ENCODE peak calls at places on chromosomes 3 and 15, in seven cellular contexts. E, T, O, X, N, U and D are unnamed samples.

GRCh38 chr3:185820973-185821758 is 3.7 kb downstream of the IGF2BP2 start:
- DNase-seq in E (no peak), O (no peak), T (no peak), N (no peak), X (peak; percentile 94), U (peak; percentile 34), D (no peak)

GRCh38 chr15:56295433-56295832 is 51.8 kb upstream of the RFX7 start:
- DNase-seq in T (no peak), N (no peak), U (no peak), E (no peak), X (peak; percentile 16), O (no peak), D (no peak)

GRCh38 chr15:87089551-87089950 is 1009.9 kb downstream of the AGBL1 start:
- DNase-seq in U (no peak), O (no peak), E (no peak), T (no peak), N (no peak), X (peak; percentile 62), D (no peak)

GRCh38 chr3:32200991-32201758 is 37.3 kb upstream of the CMTM8 start:
- DNase-seq in X (no peak), T (no peak), E (no peak), N (peak; percentile 44), U (no peak), O (no peak), D (no peak)

GRCh38 chr3:140753865-140754754 is 76.2 kb downstream of the TRIM42 start:
- DNase-seq in E (no peak), T (peak; percentile 73), U (no peak), N (no peak), O (no peak), X (peak; percentile 39), D (no peak)

GRCh38 chr3:187902938-187903337 is 157.7 kb upstream of the BCL6 start:
- DNase-seq in N (no peak), T (peak; percentile 40), X (peak; percentile 37), O (no peak), E (no peak), U (no peak), D (no peak)

GRCh38 chr3:164222200-164222599 is 856.1 kb downstream of the SI start:
- DNase-seq in N (no peak), U (no peak), O (no peak), T (no peak), X (no peak), E (no peak), D (no peak)

GRCh38 chr15:62209821-62210220 is 44.7 kb upstream of the C2CD4B start:
- DNase-seq in O (peak; percentile 76), U (no peak), X (no peak), N (no peak), E (no peak), T (no peak), D (no peak)

GRCh38 chr3:53049987-53050386 is 4.1 kb upstream of the SFMBT1 start:
- DNase-seq in T (no peak), E (no peak), X (no peak), N (no peak), O (no peak), U (no peak), D (no peak)

GRCh38 chr3:156217674-156218352 is 97.4 kb downstream of the KCNAB1 start:
- DNase-seq in N (no peak), X (peak; percentile 23), U (peak; percentile 6), T (no peak), E (no peak), O (no peak), D (no peak)

DNA sequence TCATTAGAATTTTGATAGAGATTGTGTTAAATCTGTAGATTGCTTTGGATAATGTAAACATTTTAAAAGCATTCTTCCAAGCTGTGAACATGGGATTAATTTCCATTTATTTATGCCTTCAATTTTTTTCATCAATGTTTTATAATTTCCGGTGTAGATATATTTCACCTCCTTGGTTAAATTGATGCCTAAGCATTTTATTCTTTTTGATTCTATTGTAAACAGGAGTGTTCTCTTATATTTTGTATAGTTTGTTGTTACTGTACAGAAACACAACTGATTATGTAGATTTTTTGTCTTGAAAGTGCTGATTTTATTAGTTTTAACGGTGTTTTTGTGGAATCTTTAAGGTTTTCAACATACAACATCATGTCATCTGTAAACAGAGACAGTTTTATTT is 355.0 kb downstream of the EDEM1 start:
- DNase-seq in U (no peak), N (no peak), O (no peak), E (no peak), X (no peak), T (no peak), D (no peak)
- H3K9me3 ChIP-seq in U (peaks cover 33% of the 10 kb centered on the region), N (peaks cover 11% of the 10 kb centered on the region), O (peaks cover 33% of the 10 kb centered on the region), E (no peaks in the 10 kb centered on the region), X (peaks cover 29% of the 10 kb centered on the region), T (peaks cover 5% of the 10 kb centered on the region), D (peaks cover 2% of the 10 kb centered on the region)

DNA sequence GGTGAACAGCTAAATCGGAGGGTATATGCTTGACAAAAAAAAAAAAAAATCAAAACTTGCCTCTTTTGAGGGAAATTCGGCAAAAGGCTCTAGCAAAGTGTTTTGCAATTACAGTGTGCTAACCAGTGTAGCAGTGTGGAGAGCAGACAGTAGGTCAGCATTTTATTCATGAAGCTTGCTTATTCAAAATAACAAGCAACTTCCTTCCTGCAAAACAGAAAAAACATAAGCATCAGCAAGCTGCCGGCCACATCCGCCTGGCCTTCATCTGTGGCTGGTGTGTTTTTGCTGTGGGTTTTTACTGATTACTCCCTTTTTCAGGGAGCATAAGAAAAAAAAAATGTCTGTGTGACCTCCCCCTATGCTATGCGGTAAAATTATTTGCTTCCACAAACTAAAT is 434.1 kb downstream of the OCA2 start:
- DNase-seq in X (no peak), U (no peak), E (no peak), N (no peak), O (no peak), T (no peak), D (no peak)
- H3K4me3 ChIP-seq in X (no peak overlapping the region), U (no peak overlapping the region), E (no peak overlapping the region), N (no peak overlapping the region), O (no peak overlapping the region), T (no peak overlapping the region), D (no peak overlapping the region)

DNA sequence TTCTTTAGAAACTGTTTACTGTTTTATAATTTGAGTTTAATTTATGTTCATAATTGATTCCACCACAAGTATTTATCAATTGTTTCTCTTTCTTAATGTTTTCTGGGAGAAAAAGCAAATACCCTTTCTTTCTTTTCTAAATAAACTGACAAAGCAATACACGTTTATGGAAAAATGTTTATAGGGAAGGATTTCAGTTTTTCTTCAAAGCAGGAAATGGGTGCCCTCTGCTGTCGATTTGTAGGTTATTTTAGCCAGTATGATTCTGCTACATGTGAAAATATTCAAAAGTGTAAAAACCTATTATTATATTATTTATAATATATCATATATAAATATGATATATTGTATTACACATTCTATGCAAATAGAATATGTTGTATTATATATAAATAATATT is 921.0 kb upstream of the ROBO1 start:
- DNase-seq in N (no peak), U (peak; percentile 14), X (peak; percentile 57), O (no peak), T (no peak), E (no peak), D (no peak)
- TF ChIP-seq CTCF in N (no peak), U (peak; percentile 59), X (peak; percentile 55), O (peak; percentile 19), T (no peak), E (no peak), D (peak; percentile 57)

GRCh38 chr15:35358824-35359223 is 187.1 kb downstream of the DPH6 start:
- DNase-seq in N (no peak), X (peak; percentile 34), T (no peak), U (no peak), O (no peak), E (no peak), D (no peak)
- H3K9me3 ChIP-seq in N (peaks cover 29% of the 10 kb centered on the region), X (no peaks in the 10 kb centered on the region), T (peaks cover 3% of the 10 kb centered on the region), U (no peaks in the 10 kb centered on the region), O (peaks cover 79% of the 10 kb centered on the region), E (no peaks in the 10 kb centered on the region), D (peaks cover 14% of the 10 kb centered on the region)

GRCh38 chr15:44501768-44502366 is 35.1 kb upstream of the EIF3J start:
- DNase-seq in N (no peak), X (peak; percentile 48), O (no peak), T (peak; percentile 42), E (no peak), U (peak; percentile 19), D (no peak)

GRCh38 chr15:44495562-44495961 is 41.4 kb upstream of the EIF3J start:
- DNase-seq in E (no peak), X (no peak), U (no peak), T (no peak), O (no peak), N (no peak), D (no peak)

DNA sequence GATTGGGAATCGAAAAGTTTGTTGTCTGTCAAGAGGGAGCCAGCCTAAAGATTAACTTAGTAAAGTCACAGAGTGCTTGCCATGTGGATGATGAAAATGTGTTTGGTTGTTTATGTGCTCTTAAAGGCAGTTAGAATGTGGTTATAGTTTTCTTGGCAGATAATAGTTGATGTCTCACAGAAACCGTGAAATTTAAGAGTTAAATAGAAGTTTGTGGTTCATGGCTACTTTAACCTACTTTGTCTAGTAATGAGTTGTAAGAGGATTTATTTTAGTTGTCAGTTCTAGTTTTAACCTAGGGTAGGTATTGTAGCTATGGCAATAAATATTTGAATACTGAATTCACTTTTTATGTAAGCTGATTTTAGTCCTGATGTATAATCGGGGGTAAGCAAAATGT is 36.4 kb upstream of the EIF3J start:
- DNase-seq in X (no peak), U (no peak), E (no peak), O (no peak), N (no peak), T (no peak), D (no peak)
- H3K4me3 ChIP-seq in X (no peak overlapping the region), U (no peak overlapping the region), E (no peak overlapping the region), O (no peak overlapping the region), N (no peak overlapping the region), T (no peak overlapping the region), D (no peak overlapping the region)

GRCh38 chr3:71926242-71926560 is 141.3 kb upstream of the PROK2 start:
- DNase-seq in E (peak; percentile 19), T (peak; percentile 59), N (no peak), X (peak; percentile 74), U (peak; percentile 44), O (peak; percentile 51), D (no peak)
- TF ChIP-seq CTCF in E (peak; percentile 16), T (peak; percentile 77), N (no peak), X (peak; percentile 84), U (peak; percentile 46), O (peak; percentile 29), D (peak; percentile 80)

DNA sequence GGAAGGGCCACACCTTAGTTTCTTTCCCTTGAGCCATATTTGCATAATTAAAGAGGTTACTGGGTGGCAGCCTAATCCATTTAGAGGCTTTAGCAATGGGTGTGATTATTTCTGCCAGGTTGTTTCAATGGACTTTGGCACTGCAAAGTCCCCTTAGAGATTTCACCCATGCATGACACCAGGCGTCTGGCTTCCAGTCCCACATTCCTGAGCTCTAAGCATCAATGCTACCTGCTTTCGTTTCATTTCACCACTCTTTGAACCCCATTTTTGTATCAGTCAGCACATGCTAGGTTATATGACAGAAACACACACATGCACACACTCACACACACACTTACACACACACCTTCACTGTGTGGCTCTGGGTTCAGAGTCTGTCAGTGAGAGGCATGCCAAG is 353.9 kb downstream of the GABRG3 start:
- DNase-seq in O (no peak), N (no peak), T (no peak), X (no peak), U (no peak), E (no peak), D (no peak)
- H3K9me3 ChIP-seq in O (peaks cover 27% of the 10 kb centered on the region), N (no peaks in the 10 kb centered on the region), T (no peaks in the 10 kb centered on the region), X (peaks cover 4% of the 10 kb centered on the region), U (no peaks in the 10 kb centered on the region), E (no peaks in the 10 kb centered on the region), D (no peaks in the 10 kb centered on the region)